ENCODE peak calls at places on chromosome 16, in eight cellular contexts. O is mesothelial cell of epicardium, Z is body of pancreas, Y is tibial nerve, B is keratinocyte, H is A673, P is foreskin keratinocyte, T is lower lobe of right lung. C is an unnamed sample.

GRCh38 chr16:57316390-57317017 is 32.0 kb upstream of the PLLP start:
- DNase-seq in O (no peak), Z (no peak), Y (no peak), B (no peak), H (no peak), P (peak; percentile 67), T (no peak), C (no peak)

GRCh38 chr16:20905576-20905975 is 5.0 kb downstream of the LYRM1 start:
- DNase-seq in O (no peak), Z (no peak), Y (no peak), B (no peak), H (no peak), P (no peak), T (no peak), C (no peak)

GRCh38 chr16:16093625-16094332 is 129.5 kb downstream of the ABCC6 start:
- DNase-seq in O (no peak), Z (no peak), Y (no peak), B (no peak), H (no peak), P (no peak), T (no peak), C (no peak)

GRCh38 chr16:68490829-68491575 is 42.7 kb upstream of the SMPD3 start:
- DNase-seq in O (no peak), Z (peak; percentile 92), Y (no peak), B (peak; percentile 59), H (no peak), P (peak; percentile 89), T (no peak), C (no peak)

GRCh38 chr16:23357761-23358290 is 55.7 kb downstream of the SCNN1B start:
- DNase-seq in O (no peak), Z (no peak), Y (no peak), B (no peak), H (no peak), P (no peak), T (peak; percentile 20), C (no peak)

GRCh38 chr16:4450921-4451619 is 23.4 kb downstream of the NMRAL1 start:
- DNase-seq in O (no peak), Z (no peak), Y (no peak), B (no peak), H (peak; percentile 43), P (no peak), T (no peak), C (no peak)

GRCh38 chr16:20614201-20615141 is 38.3 kb upstream of the ACSM2B start:
- DNase-seq in O (no peak), Z (peak; percentile 80), Y (no peak), B (no peak), H (no peak), P (no peak), T (peak; percentile 75), C (no peak)

GRCh38 chr16:48491517-48491916 is 106.3 kb upstream of the SIAH1 start:
- DNase-seq in O (no peak), Z (no peak), Y (no peak), B (no peak), H (no peak), P (no peak), T (no peak), C (no peak)

GRCh38 chr16:31869511-31870201 is 4.0 kb upstream of the ZNF267 start:
- DNase-seq in O (no peak), Z (no peak), Y (no peak), B (peak; percentile 48), H (peak; percentile 51), P (peak; percentile 91), T (peak; percentile 57), C (no peak)

GRCh38 chr16:4381072-4381934 is 9.7 kb downstream of the VASN start:
- DNase-seq in O (no peak), Z (peak; percentile 13), Y (no peak), B (no peak), H (no peak), P (no peak), T (no peak), C (no peak)

GRCh38 chr16:57509231-57509923 is 23.1 kb upstream of the DOK4 start:
- DNase-seq in O (no peak), Z (no peak), Y (no peak), B (no peak), H (no peak), P (no peak), T (peak; percentile 35), C (no peak)

GRCh38 chr16:901715-902601 is 68.8 kb downstream of the LMF1 start:
- DNase-seq in O (no peak), Z (no peak), Y (no peak), B (no peak), H (no peak), P (no peak), T (peak; percentile 40), C (no peak)

GRCh38 chr16:2325791-2326190 is 14.7 kb downstream of the ABCA3 start:
- DNase-seq in O (no peak), Z (no peak), Y (no peak), B (no peak), H (no peak), P (no peak), T (no peak), C (no peak)

GRCh38 chr16:51337662-51338061 is 186.6 kb upstream of the SALL1 start:
- DNase-seq in O (no peak), Z (no peak), Y (no peak), B (no peak), H (peak; percentile 25), P (no peak), T (no peak), C (no peak)

GRCh38 chr16:1124795-1125194 is 28.1 kb upstream of the CACNA1H start:
- DNase-seq in O (no peak), Z (no peak), Y (no peak), B (no peak), H (no peak), P (no peak), T (no peak), C (no peak)

GRCh38 chr16:84700518-84701277 is 898 bp downstream of the USP10 start:
- DNase-seq in O (no peak), Z (no peak), Y (no peak), B (no peak), H (peak; percentile 45), P (no peak), T (no peak), C (no peak)

GRCh38 chr16:10250137-10250850 is 68.1 kb upstream of the GRIN2A start:
- DNase-seq in O (no peak), Z (peak; percentile 15), Y (no peak), B (no peak), H (no peak), P (no peak), T (no peak), C (no peak)

GRCh38 chr16:10878644-10879498 is 1.9 kb downstream of the CIITA start:
- DNase-seq in O (no peak), Z (peak; percentile 45), Y (no peak), B (no peak), H (no peak), P (no peak), T (peak; percentile 86), C (no peak)

DNA sequence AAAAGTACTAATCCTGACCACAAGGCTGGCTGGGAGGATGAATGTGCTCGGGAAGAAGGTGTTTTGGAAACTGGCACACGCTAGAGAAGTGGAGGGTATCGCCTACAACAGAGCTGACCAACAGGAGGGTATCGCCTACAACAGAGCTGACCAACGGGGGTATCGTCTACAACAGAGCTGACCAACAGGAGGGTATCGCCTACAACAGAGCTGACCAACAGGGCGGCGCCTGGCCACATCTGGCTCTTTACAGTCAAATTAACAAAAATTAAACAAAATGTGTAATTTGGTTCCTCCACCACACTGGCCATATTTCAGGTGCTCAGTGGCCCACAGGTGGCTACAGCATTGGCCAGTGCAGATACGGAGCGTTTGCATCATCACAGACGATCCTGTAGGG is 153.5 kb downstream of the CMIP start:
- DNase-seq in O (no peak), Z (no peak), Y (no peak), B (no peak), H (no peak), P (no peak), T (no peak), C (no peak)
- TF ChIP-seq CTCF in O (peak; percentile 29), Z (no peak), Y (no peak), B (peak; percentile 41), H (peak; percentile 12), P (peak; percentile 40), T (no peak), C (peak; percentile 26)

GRCh38 chr16:75252049-75252864 is 833 bp upstream of the BCAR1 start:
- DNase-seq in O (no peak), Z (peak; percentile 14), Y (no peak), B (no peak), H (no peak), P (no peak), T (no peak), C (no peak)

GRCh38 chr16:75250809-75251279 is 580 bp downstream of the BCAR1 start:
- DNase-seq in O (no peak), Z (peak; percentile 83), Y (no peak), B (no peak), H (peak; percentile 34), P (no peak), T (no peak), C (no peak)

GRCh38 chr16:75250089-75250808 is 1.2 kb downstream of the BCAR1 start:
- DNase-seq in O (no peak), Z (peak; percentile 90), Y (no peak), B (no peak), H (no peak), P (no peak), T (no peak), C (no peak)

GRCh38 chr16:75252946-75253911 is 1.8 kb upstream of the BCAR1 start:
- DNase-seq in O (peak; percentile 16), Z (peak; percentile 20), Y (no peak), B (no peak), H (peak; percentile 79), P (no peak), T (peak; percentile 46), C (no peak)

GRCh38 chr16:75251280-75252048 is at the start of gene BCAR1:
- DNase-seq in O (peak; percentile 85), Z (peak; percentile 92), Y (peak; percentile 75), B (no peak), H (peak; percentile 89), P (peak; percentile 59), T (peak; percentile 93), C (peak; percentile 79)
- TF ChIP-seq CTCF in O (no peak), Z (peak; percentile 34), Y (peak; percentile 20), B (no peak), H (no peak), P (peak; percentile 20), T (peak; percentile 30), C (peak; percentile 19)

DNA sequence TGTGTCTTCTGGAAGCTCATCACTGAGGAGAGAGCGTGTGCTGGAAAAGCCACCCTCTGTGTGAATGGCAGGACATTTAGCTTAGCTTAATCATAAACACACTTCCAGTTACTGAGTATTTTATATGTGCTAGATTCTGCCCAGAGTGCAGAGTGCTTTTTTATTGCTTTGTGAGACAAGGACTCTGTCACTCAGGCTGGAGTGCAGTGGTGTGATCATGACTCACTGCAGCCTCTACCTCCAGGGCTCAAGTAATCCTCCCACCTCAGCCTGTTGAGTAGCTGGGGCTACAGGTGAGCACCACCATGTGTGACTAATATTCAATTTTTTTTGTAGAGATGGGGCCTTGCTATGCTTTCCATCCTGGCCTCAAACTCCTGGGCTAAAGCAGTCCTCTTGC is 61.4 kb upstream of the IRX3 start:
- DNase-seq in O (no peak), Z (no peak), Y (no peak), B (peak; percentile 73), H (no peak), P (peak; percentile 88), T (no peak), C (no peak)
- TF ChIP-seq CTCF in O (no peak), Z (no peak), Y (no peak), B (no peak), H (no peak), P (no peak), T (no peak), C (no peak)

GRCh38 chr16:53703590-53704444 is at the start of the genes FTO and RPGRIP1L:
- DNase-seq in O (peak; percentile 99), Z (peak; percentile 99), Y (peak; percentile 99), B (peak; percentile 92), H (peak; percentile 99), P (peak; percentile 98), T (peak; percentile 97), C (peak; percentile 100)
- TF ChIP-seq CTCF in O (no peak), Z (peak; percentile 39), Y (peak; percentile 9), B (peak; percentile 8), H (no peak), P (peak; percentile 29), T (peak; percentile 18), C (no peak)

C was measured in neural crest cell.